ENCODE peak calls at places on chromosomes 6 and 20, in six cellular contexts. V is activated naive CD8-positive, alpha-beta T cell treated with anti-CD3 and anti-CD28 coated beads, Interleukin-2, amount 50 U/mL, for 24 hours; R is HTR-8/SVneo; Z is AG20443; B is HT-29; D is AG04450. Q is an unnamed sample.

GRCh38 chr6:41191569-41191968 is 9.4 kb downstream of the TREML2 start:
- DNase-seq in V (peak), R (peak), Z (peak), B (peak), D (no peak), Q (no peak)

GRCh38 chr6:68343901-68344300 is 291.2 kb upstream of the ADGRB3 start:
- DNase-seq in V (no peak), R (peak), Z (no peak), B (peak), D (no peak), Q (peak)

GRCh38 chr6:121698617-121699016 is 263.2 kb downstream of the GJA1 start:
- DNase-seq in V (no peak), R (no peak), Z (no peak), B (no peak), D (no peak), Q (no peak)

GRCh38 chr20:42708261-42708660 is 481.4 kb downstream of the PTPRT start:
- DNase-seq in V (no peak), R (no peak), Z (no peak), B (no peak), D (no peak), Q (no peak)

GRCh38 chr20:33675127-33675954 is 1.1 kb upstream of the NECAB3 start:
- DNase-seq in V (no peak), R (no peak), Z (no peak), B (no peak), D (no peak), Q (peak)

GRCh38 chr6:168413856-168414255 is 27.1 kb upstream of the SMOC2 start:
- DNase-seq in V (no peak), R (no peak), Z (no peak), B (no peak), D (no peak), Q (no peak)

GRCh38 chr20:20505554-20505953 is 137.7 kb downstream of the INSM1 start:
- DNase-seq in V (no peak), R (no peak), Z (no peak), B (no peak), D (no peak), Q (no peak)

GRCh38 chr20:21102691-21103311 is 3.4 kb downstream of the LINC00237 start:
- DNase-seq in V (peak), R (no peak), Z (peak), B (no peak), D (no peak), Q (no peak)

GRCh38 chr6:112773217-112773616 is 426.1 kb downstream of the RFPL4B start:
- DNase-seq in V (no peak), R (no peak), Z (peak), B (no peak), D (no peak), Q (no peak)

GRCh38 chr6:133548409-133548808 is 307.3 kb downstream of the EYA4 start:
- DNase-seq in V (no peak), R (no peak), Z (peak), B (peak), D (peak), Q (no peak)

GRCh38 chr20:62511300-62511914 is 35.6 kb upstream of the GATA5 start:
- DNase-seq in V (no peak), R (no peak), Z (no peak), B (no peak), D (no peak), Q (no peak)

GRCh38 chr6:32785781-32786533 is 22.6 kb upstream of the HLA-DQB2 start:
- DNase-seq in V (peak), R (peak), Z (peak), B (peak), D (no peak), Q (peak)

GRCh38 chr6:15668918-15669317 is 6.1 kb upstream of the DTNBP1 start:
- DNase-seq in V (no peak), R (no peak), Z (no peak), B (no peak), D (no peak), Q (no peak)

GRCh38 chr20:36441416-36441815 is 99.9 kb upstream of the MYL9 start:
- DNase-seq in V (no peak), R (no peak), Z (no peak), B (no peak), D (no peak), Q (no peak)

GRCh38 chr6:62229231-62229630 is 56.8 kb downstream of the KHDRBS2 start:
- DNase-seq in V (no peak), R (no peak), Z (no peak), B (no peak), D (no peak), Q (no peak)

GRCh38 chr20:49833483-49833882 is 20.9 kb downstream of the SLC9A8 start:
- DNase-seq in V (no peak), R (no peak), Z (no peak), B (no peak), D (no peak), Q (no peak)

GRCh38 chr6:85756982-85757381 is 114.3 kb upstream of the SYNCRIP start:
- DNase-seq in V (no peak), R (peak), Z (peak), B (peak), D (no peak), Q (peak)

GRCh38 chr20:11776687-11777086 is 141.0 kb upstream of the BTBD3 start:
- DNase-seq in V (no peak), R (no peak), Z (no peak), B (no peak), D (no peak), Q (no peak)

GRCh38 chr6:35706468-35706867 is 17.8 kb upstream of the FKBP5 start:
- DNase-seq in V (no peak), R (no peak), Z (no peak), B (no peak), D (no peak), Q (no peak)

GRCh38 chr20:35108921-35109320 is 16.3 kb upstream of the TRPC4AP start:
- DNase-seq in V (no peak), R (no peak), Z (no peak), B (no peak), D (no peak), Q (no peak)

GRCh38 chr6:68211242-68211795 is 423.8 kb upstream of the ADGRB3 start:
- DNase-seq in V (no peak), R (no peak), Z (no peak), B (no peak), D (no peak), Q (no peak)

GRCh38 chr6:89368107-89368506 is 15.6 kb upstream of the UBE2J1 start:
- DNase-seq in V (peak), R (no peak), Z (peak), B (peak), D (no peak), Q (peak)

GRCh38 chr20:33944914-33945313 is 48.8 kb upstream of the RALY start:
- DNase-seq in V (no peak), R (no peak), Z (no peak), B (no peak), D (no peak), Q (no peak)

GRCh38 chr6:1724616-1725015 is 114.9 kb downstream of the FOXC1 start:
- DNase-seq in V (no peak), R (no peak), Z (no peak), B (peak), D (no peak), Q (peak)

GRCh38 chr6:137882225-137882961 is 15.3 kb downstream of the TNFAIP3 start:
- DNase-seq in V (no peak), R (no peak), Z (no peak), B (no peak), D (no peak), Q (no peak)

GRCh38 chr6:130505808-130506207 is 140.0 kb downstream of the TMEM200A start:
- DNase-seq in V (no peak), R (no peak), Z (no peak), B (no peak), D (no peak), Q (no peak)

GRCh38 chr20:14337400-14338171 is at the start of gene FLRT3:
- DNase-seq in V (peak), R (peak), Z (peak), B (peak), D (peak), Q (peak)

GRCh38 chr6:87617405-87617804 is 27.5 kb downstream of the ORC3 start:
- DNase-seq in V (no peak), R (no peak), Z (no peak), B (no peak), D (no peak), Q (no peak)